ENCODE peak calls at places on chromosomes 2 and 18, in nine cellular contexts. X, R, J, B, N, I, D, O and A are unnamed samples.

GRCh38 chr2:231674587-231675334 is 33.6 kb upstream of the PTMA start:
- DNase-seq in R (peak; percentile 80), D (no peak), J (peak; percentile 76), X (no peak), N (peak; percentile 17), I (no peak), B (peak; percentile 87), O (peak; percentile 86), A (no peak)

GRCh38 chr2:25276569-25277465 is 64.9 kb downstream of the DNMT3A start:
- DNase-seq in B (peak; percentile 84), D (no peak), N (no peak), I (no peak), X (no peak), R (peak; percentile 54), J (peak; percentile 53), O (peak; percentile 55), A (no peak)

GRCh38 chr18:75178376-75178775 is 30.6 kb downstream of the PTGR3 start:
- DNase-seq in I (no peak), O (no peak), B (no peak), D (no peak), N (no peak), X (no peak), J (no peak), R (no peak), A (no peak)

GRCh38 chr18:48955528-48956261 is 4.9 kb upstream of the SMAD7 start:
- DNase-seq in O (peak; percentile 59), I (no peak), J (peak; percentile 80), X (no peak), N (peak; percentile 89), B (peak; percentile 87), D (peak; percentile 84), R (peak; percentile 79), A (no peak)

GRCh38 chr2:53896864-53897263 is 37.1 kb upstream of the GPR75 start:
- DNase-seq in I (peak; percentile 2), R (no peak), N (peak; percentile 51), J (no peak), O (peak; percentile 41), X (no peak), B (no peak), D (peak; percentile 13), A (peak; percentile 31)

GRCh38 chr18:32349728-32350395 is 120.8 kb downstream of the GAREM1 start:
- DNase-seq in N (peak; percentile 97), X (peak; percentile 61), O (peak; percentile 91), R (peak; percentile 84), D (peak; percentile 96), J (peak; percentile 91), B (no peak), I (peak; percentile 98), A (peak; percentile 95)

GRCh38 chr2:71045841-71046495 is 22.5 kb upstream of the NAGK start:
- DNase-seq in J (no peak), X (no peak), D (no peak), R (no peak), O (no peak), N (no peak), I (no peak), B (no peak), A (no peak)

GRCh38 chr2:191222507-191222906 is 22.7 kb upstream of the MYO1B start:
- DNase-seq in O (no peak), N (no peak), I (peak; percentile 65), R (no peak), B (no peak), J (no peak), X (no peak), D (no peak), A (peak; percentile 74)

DNA sequence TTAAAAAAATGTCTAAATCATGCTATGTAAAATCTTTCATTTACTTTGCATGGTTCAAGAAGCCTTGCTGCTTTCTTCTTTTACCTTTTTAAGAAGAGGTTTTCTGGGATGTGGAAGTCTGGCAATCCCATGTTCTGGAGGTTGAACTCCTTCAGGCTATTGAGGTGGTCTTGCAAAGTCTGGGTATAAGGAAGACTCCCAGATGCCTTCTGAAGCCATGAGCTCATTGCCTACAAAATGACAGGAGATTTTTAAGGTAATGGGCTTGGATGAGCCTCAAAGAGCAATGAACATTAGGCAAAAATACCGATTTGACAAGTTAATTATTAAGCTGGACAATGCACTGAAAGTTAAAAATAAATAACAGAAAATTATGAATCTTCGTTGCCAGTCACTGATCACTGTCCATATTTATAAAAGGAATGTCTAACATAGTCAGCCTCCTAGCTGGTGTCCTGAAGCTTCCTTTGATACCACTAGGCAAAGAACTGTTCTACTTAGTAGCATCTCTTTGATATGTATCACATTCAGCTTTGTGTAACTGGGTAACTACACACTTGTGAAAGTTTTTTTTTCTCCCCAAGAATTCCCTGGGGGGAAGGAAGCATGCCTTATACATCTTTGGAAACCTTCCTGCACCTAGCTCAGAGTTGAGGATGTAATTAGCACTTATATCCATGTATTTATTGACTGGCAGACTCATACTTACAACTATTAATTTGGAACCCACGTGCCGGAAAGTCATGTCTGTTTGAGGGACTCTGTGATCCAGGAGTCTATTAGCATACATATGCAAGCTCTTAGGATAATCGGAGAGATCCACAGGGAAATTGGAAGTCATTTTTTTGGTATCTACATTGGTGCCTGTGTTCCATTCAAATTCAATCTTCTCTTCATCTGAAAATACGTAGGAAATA is 29.3 kb downstream of the APOB start:
- DNase-seq in O (no peak), I (no peak), J (no peak), R (no peak), B (no peak), X (no peak), D (no peak), N (no peak), A (no peak)
- H3K4me3 ChIP-seq in O (no peak overlapping the region), I (no peak overlapping the region), J (no peak overlapping the region), R (no peak overlapping the region), B (no peak overlapping the region), X (no peak overlapping the region), D (no peak overlapping the region), N (no peak overlapping the region), A (no peak overlapping the region)

GRCh38 chr2:195658541-195658890 is 1.5 kb downstream of the SLC39A10 start:
- DNase-seq in R (peak; percentile 18), X (no peak), B (no peak), N (peak; percentile 86), J (no peak), O (peak; percentile 64), I (peak; percentile 64), D (peak; percentile 83), A (peak; percentile 60)

GRCh38 chr2:195662138-195662537 is 5.1 kb downstream of the SLC39A10 start:
- DNase-seq in I (no peak), J (no peak), D (no peak), B (no peak), N (no peak), X (no peak), O (no peak), R (no peak), A (no peak)

GRCh38 chr2:195657634-195658540 is 861 bp downstream of the SLC39A10 start:
- DNase-seq in O (peak; percentile 81), N (peak; percentile 88), I (peak; percentile 78), R (peak; percentile 67), D (peak; percentile 86), B (peak; percentile 70), X (peak; percentile 74), J (peak; percentile 56), A (peak; percentile 75)

GRCh38 chr2:195659114-195659513 is 2.1 kb downstream of the SLC39A10 start:
- DNase-seq in R (no peak), X (no peak), B (no peak), O (no peak), D (no peak), J (no peak), I (no peak), N (peak; percentile 31), A (no peak)

DNA sequence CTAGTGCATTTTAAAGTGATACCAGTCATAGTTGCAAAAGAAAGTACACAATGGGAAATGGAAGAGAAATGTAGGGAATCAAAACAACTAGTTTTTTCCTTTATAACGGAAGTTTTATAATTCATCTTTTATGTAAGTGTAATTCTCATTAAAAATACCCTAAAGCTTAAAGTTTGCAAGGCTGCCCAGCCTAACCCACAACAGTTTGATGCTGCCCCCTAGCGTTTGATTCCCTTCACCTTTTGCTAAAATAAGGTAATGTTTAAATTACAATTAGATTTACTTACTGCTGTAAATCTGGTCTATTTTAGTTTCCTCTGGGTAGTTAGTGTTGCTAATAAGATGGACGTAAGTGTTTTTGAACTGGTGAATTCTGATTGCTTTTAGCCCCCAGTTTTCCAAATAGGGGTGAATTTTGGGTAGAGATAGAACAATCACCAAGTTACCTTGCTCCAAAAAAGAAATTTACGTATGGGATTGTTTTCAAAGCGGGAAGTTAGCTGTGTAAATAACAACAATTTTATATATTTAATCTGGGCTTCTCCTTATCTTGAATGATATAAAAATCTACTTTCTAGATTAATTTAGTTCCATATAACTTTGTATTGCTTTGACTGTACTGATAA is 3.4 kb downstream of the SLC39A10 start:
- DNase-seq in B (no peak), R (peak; percentile 73), D (peak; percentile 76), J (peak; percentile 77), I (peak; percentile 78), N (peak; percentile 45), O (peak; percentile 87), X (peak; percentile 70), A (peak; percentile 38)
- H3K4me3 ChIP-seq in B (peak overlapping the region; percentile 92), R (no peak overlapping the region), D (peak overlapping the region; percentile 83), J (no peak overlapping the region), I (no peak overlapping the region), N (peak overlapping the region; percentile 65), O (peak overlapping the region; percentile 4), X (no peak overlapping the region), A (no peak overlapping the region)

GRCh38 chr2:78982638-78983330 is 42.7 kb upstream of the REG3G start:
- DNase-seq in O (no peak), D (no peak), B (no peak), R (no peak), J (no peak), N (no peak), I (no peak), X (no peak), A (no peak)

GRCh38 chr2:78980871-78981270 is 44.6 kb upstream of the REG3G start:
- DNase-seq in D (no peak), R (no peak), X (no peak), B (no peak), O (no peak), J (no peak), N (no peak), I (no peak), A (no peak)

GRCh38 chr2:78978340-78978739 is 47.2 kb upstream of the REG3G start:
- DNase-seq in J (no peak), R (no peak), N (no peak), D (no peak), O (no peak), I (no peak), X (no peak), B (no peak), A (no peak)

GRCh38 chr2:78977661-78978145 is 47.8 kb upstream of the REG3G start:
- DNase-seq in N (no peak), D (no peak), X (no peak), R (no peak), O (no peak), I (no peak), B (no peak), J (no peak), A (no peak)

DNA sequence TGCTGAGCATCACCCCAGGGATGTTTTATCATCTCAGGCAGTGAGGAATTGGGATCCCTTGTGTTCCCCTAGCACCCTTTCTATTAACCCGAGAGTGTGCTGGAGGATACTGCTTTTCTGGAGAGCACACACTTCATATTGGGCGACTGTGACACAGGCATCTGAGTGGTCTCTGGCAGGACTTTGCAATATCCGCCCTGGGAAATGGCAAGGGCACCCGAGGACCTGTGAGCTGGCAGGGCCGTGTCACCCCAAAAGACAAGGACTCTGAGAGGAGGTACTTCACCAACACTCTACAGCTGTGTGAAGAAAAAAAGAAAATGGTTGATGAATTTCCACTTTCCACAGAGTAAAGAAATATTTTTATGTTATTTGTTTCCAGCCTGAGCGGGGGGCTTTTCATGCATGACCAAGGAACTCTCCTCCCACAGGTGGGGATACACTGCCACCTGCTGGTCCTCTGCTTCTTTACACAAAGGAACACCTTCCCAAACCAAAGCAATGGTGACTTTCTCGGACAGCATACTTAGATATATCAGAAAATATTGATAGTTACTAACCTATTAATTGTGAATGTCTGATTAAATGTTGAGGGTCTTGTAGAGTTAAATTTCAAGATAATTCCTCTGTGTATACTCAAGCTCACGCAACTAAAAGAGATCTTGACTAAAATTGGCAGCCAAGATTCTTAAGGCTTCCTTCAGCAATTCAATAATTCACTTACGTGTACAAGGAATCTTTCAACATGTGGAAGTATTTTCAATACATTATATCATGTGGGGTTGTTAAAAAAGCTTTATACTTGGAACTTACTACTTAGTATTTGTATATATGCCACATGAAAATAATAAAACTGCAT is 45.9 kb upstream of the REG3G start:
- DNase-seq in R (no peak), O (peak; percentile 84), J (peak; percentile 77), N (no peak), X (no peak), D (no peak), I (peak; percentile 39), B (peak; percentile 55), A (no peak)
- H3K4me3 ChIP-seq in R (no peak overlapping the region), O (no peak overlapping the region), J (no peak overlapping the region), N (no peak overlapping the region), X (no peak overlapping the region), D (no peak overlapping the region), I (no peak overlapping the region), B (no peak overlapping the region), A (no peak overlapping the region)

GRCh38 chr18:3255611-3256165 is 6.2 kb upstream of the MYL12B start:
- DNase-seq in R (no peak), N (no peak), I (no peak), O (no peak), D (no peak), J (no peak), B (no peak), X (no peak), A (no peak)
- H3K4me3 ChIP-seq in R (no peak overlapping the region), N (no peak overlapping the region), I (no peak overlapping the region), O (no peak overlapping the region), D (no peak overlapping the region), J (no peak overlapping the region), B (peak overlapping the region; percentile 85), X (no peak overlapping the region), A (no peak overlapping the region)